ENCODE peak calls at places on chromosome 6, in five cellular contexts. A is transverse colon, Z is Peyer's patch, W is breast epithelium, Q is ovary. K is an unnamed sample.

GRCh38 chr6:3237761-3238662 is 10.6 kb upstream of the TUBB2B start:
- DNase-seq in Z (no peak), A (no peak), W (no peak), Q (no peak), K (no peak)

GRCh38 chr6:81656231-81656630 is 96.2 kb downstream of the TENT5A start:
- DNase-seq in W (no peak), Z (no peak), A (no peak), Q (no peak), K (no peak)

GRCh38 chr6:54621285-54621684 is 225.3 kb upstream of the FAM83B start:
- DNase-seq in Z (no peak), A (no peak), Q (no peak), W (no peak), K (peak; percentile 13)

GRCh38 chr6:13303668-13304017 is 24.7 kb downstream of the TBC1D7 start:
- DNase-seq in W (peak; percentile 30), A (peak; percentile 87), Q (peak; percentile 76), Z (peak; percentile 74), K (peak; percentile 70)

GRCh38 chr6:12576389-12576788 is 140.2 kb upstream of the PHACTR1 start:
- DNase-seq in Q (no peak), Z (no peak), A (no peak), W (no peak), K (no peak)

GRCh38 chr6:1381397-1382330 is 7.7 kb upstream of the FOXF2 start:
- DNase-seq in W (no peak), Q (peak; percentile 28), Z (no peak), A (peak; percentile 49), K (peak; percentile 56)

GRCh38 chr6:1230281-1230680 is 81.6 kb upstream of the FOXQ1 start:
- DNase-seq in W (no peak), Z (no peak), A (no peak), Q (no peak), K (no peak)

GRCh38 chr6:42104095-42104806 is 38.2 kb downstream of the C6orf132 start:
- DNase-seq in Z (peak; percentile 60), A (peak; percentile 70), W (no peak), Q (peak; percentile 70), K (peak; percentile 61)

GRCh38 chr6:154154389-154154967 is 115.4 kb downstream of the OPRM1 start:
- DNase-seq in A (peak; percentile 65), W (peak; percentile 38), Z (peak; percentile 64), Q (peak; percentile 73), K (peak; percentile 76)

GRCh38 chr6:4128748-4129147 is 6.6 kb downstream of the ECI2 start:
- DNase-seq in A (no peak), Z (no peak), W (no peak), Q (no peak), K (no peak)

DNA sequence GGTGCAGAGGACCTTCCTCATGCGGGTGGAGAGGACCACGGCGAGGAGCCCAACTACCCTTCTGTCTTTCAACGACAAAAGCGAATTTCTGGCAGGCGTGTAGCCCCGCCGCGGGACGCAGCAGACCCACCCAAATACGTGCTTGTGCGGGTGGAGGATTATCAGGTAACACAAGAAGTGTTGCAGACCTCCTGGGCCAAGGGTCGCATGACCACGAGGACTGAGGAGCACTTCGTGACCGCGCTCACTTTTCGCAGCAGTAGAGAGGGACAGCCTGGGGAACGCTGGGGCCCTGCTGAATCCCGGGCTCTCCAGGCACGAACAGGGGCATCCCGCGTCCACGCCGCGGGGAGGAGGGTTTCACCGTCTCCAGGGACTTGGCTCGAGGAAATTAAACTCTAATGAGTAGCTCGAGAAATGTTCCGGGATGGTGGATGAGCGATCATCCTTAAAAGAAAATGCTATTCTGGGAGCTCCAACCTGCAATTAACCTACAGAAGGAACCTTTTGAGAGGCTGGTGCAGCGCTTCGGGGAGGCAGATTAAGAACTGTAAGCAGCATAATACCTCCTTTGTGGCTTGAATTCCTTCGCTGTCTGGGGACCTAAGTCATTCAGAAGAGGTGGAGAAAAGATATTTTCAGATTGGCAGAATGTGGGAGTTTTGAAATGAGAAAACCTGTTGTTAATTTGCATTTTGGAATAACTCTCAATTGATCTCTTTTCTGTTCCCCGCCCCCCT is 828 bp downstream of the C6orf141 start:
- DNase-seq in Z (no peak), A (peak; percentile 25), Q (no peak), W (no peak), K (no peak)
- H3K4me3 ChIP-seq in Z (peak overlapping the region; percentile 65), A (peak overlapping the region; percentile 43), Q (peak overlapping the region; percentile 32), W (peak overlapping the region; percentile 36), K (peak overlapping the region; percentile 32)

GRCh38 chr6:6221829-6222535 is 98.5 kb downstream of the F13A1 start:
- DNase-seq in W (no peak), A (peak; percentile 21), Z (no peak), Q (no peak), K (no peak)
- TF ChIP-seq CTCF in W (no peak), A (no peak), Z (no peak), Q (no peak), K (no peak)

GRCh38 chr6:116663308-116663707 is 5.3 kb downstream of the ZUP1 start:
- DNase-seq in Z (no peak), W (no peak), A (no peak), Q (no peak), K (no peak)

GRCh38 chr6:116662186-116662585 is 6.4 kb downstream of the ZUP1 start:
- DNase-seq in A (no peak), W (no peak), Z (no peak), Q (no peak), K (no peak)

GRCh38 chr6:116665464-116665863 is 3.1 kb downstream of the ZUP1 start:
- DNase-seq in W (no peak), A (no peak), Q (no peak), Z (no peak), K (no peak)

GRCh38 chr6:116667620-116668019 is 946 bp downstream of the ZUP1 start:
- DNase-seq in A (no peak), Z (peak; percentile 37), W (no peak), Q (no peak), K (no peak)

GRCh38 chr6:116666869-116667268 is 1.7 kb downstream of the ZUP1 start:
- DNase-seq in W (no peak), Q (no peak), Z (no peak), A (no peak), K (no peak)
- TF ChIP-seq POLR2A in W (no peak), Q (no peak), Z (no peak), A (no peak), K (no peak)

DNA sequence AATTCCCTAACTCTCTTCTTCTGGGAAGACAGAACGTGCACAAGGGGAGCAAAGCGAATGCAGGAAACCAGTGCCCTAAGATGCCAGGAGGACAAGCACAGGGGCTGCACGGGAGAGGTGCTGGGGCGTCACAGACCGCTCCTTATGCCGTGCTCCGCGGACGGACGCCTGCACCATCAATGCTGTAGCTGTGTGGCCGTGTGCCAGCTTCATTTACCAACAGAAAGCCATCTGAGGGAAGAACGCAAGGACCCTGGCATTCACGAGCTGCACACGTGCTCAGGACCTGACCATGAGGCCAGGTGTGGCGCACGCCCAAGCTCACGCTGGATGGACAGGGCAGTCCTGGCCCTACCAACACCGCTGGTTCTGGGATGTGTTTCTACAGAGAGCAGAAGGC is 35.4 kb downstream of the WDR27 start:
- DNase-seq in Z (no peak), Q (no peak), A (no peak), W (no peak), K (no peak)
- H3K4me3 ChIP-seq in Z (no peak overlapping the region), Q (no peak overlapping the region), A (no peak overlapping the region), W (no peak overlapping the region), K (no peak overlapping the region)

GRCh38 chr6:34663887-34664269 is 32.7 kb downstream of the ILRUN start:
- DNase-seq in Q (no peak), Z (no peak), A (no peak), W (no peak), K (no peak)

GRCh38 chr6:34663371-34663770 is 33.2 kb downstream of the ILRUN start:
- DNase-seq in W (no peak), A (no peak), Q (no peak), Z (no peak), K (no peak)

GRCh38 chr6:34661379-34661778 is 35.2 kb downstream of the ILRUN start:
- DNase-seq in Q (no peak), Z (no peak), W (no peak), A (no peak), K (no peak)

GRCh38 chr6:34665019-34665418 is 31.5 kb downstream of the ILRUN start:
- DNase-seq in W (no peak), Q (no peak), A (no peak), Z (no peak), K (no peak)

DNA sequence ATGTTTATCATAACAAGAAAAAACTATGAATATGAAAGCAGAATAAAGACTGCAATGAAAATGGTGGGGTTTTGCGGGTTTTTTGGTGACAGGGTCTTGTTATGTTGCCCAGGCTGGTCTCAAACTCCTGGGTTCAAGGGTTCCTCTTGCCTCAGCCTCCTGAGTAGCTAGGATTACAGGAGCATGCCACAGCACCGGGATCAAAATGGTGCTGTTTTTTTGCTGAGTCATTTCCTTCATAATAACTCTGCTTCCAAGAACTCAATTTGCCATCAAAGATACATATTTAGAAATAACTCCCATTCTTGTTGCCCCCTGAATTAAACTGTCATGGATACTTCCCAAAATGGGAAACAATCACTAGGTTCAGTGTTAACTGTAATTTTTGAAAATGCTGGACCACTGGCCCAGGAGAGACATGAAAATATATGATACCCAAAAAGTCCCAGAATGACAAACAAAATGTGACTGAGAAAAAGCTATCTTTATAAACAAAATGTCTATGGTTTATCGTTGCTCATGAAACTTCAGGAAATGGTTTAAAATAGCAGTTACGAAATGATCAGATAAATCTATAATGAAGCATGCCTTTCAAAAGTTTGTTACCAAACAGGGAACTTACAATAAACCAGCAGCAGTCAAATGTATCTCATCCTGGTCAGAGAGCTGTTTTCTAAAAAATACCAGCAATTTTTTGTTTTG is 32.1 kb downstream of the ILRUN start:
- DNase-seq in A (no peak), W (no peak), Q (no peak), Z (no peak), K (no peak)
- TF ChIP-seq CTCF in A (no peak), W (no peak), Q (no peak), Z (no peak), K (no peak)

GRCh38 chr6:15299430-15300131 is 53.7 kb downstream of the JARID2 start:
- DNase-seq in A (peak; percentile 63), Q (peak; percentile 69), Z (peak; percentile 81), W (no peak), K (peak; percentile 22)
- TF ChIP-seq POLR2A in A (no peak), Q (no peak), Z (no peak), W (no peak), K (no peak)

DNA sequence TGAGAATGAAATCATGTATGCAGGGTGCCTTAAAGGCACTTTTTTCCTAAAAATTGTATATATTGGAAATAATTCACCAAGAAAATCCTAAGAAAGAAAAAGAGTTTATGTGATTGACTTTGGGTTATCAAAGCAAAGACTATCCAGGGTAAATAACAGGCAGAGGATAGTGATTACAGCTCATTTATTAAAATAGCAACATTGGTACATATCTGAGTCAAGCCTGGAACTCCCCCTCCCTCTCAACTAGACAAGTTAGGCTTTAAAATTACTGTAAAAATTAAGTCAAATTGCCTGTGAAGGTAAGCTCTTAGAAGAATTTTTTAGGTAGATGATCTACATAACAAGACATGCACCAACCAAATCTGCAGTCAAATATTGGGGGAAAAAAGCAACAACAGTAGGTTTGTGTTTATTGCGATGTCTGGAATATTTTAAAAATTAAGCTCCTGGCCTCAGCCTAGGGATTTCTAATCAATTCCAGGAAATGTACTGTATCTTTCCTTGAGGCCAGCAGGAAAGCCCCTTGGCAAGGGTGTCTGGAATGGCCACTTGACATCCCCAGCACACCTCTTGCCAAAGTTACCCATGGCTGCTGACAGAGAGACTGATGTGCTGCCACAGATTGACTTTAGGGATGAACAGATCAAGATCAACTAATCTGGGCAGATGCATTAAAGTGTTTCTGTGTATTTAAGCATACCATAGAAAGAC is 31.2 kb upstream of the HBS1L start:
- DNase-seq in Z (no peak), Q (no peak), W (no peak), A (no peak), K (no peak)
- H3K4me3 ChIP-seq in Z (no peak overlapping the region), Q (no peak overlapping the region), W (no peak overlapping the region), A (no peak overlapping the region), K (no peak overlapping the region)

GRCh38 chr6:157558049-157558448 is 177.1 kb downstream of the ZDHHC14 start:
- DNase-seq in Q (no peak), W (no peak), Z (no peak), A (no peak), K (no peak)
- TF ChIP-seq CTCF in Q (no peak), W (no peak), Z (no peak), A (no peak), K (no peak)